ENCODE peak calls at places on chromosomes 11 and 22, in seven cellular contexts. F is OCI-LY7; P is cardiac fibroblast; T is CD8-positive, alpha-beta T cell; V is kidney epithelial cell; W is brain microvascular endothelial cell; U is neural progenitor cell. K is an unnamed sample.
A peak's percentile ranks its signal among the peaks of the same experiment; 100 is the strongest.

GRCh38 chr11:36362902-36363301 is 66.8 kb downstream of the PRR5L start:
- DNase-seq in T (no peak), W (peak; percentile 69), V (peak; percentile 80), P (peak; percentile 58), U (no peak), F (no peak), K (peak; percentile 31)

GRCh38 chr22:47133263-47133662 is 370.8 kb downstream of the TBC1D22A start:
- DNase-seq in P (no peak), F (no peak), U (no peak), T (no peak), W (no peak), V (no peak), K (no peak)

GRCh38 chr22:42766860-42767259 is 46.2 kb upstream of the A4GALT start:
- DNase-seq in P (no peak), T (no peak), U (no peak), V (no peak), W (no peak), F (no peak), K (no peak)

GRCh38 chr11:80103149-80103859 is 662.5 kb upstream of the TENM4 start:
- DNase-seq in V (peak; percentile 92), F (no peak), W (peak; percentile 90), P (peak; percentile 74), U (no peak), T (no peak), K (peak; percentile 95)

GRCh38 chr11:12200359-12201015 is 90.1 kb downstream of the MICAL2 start:
- DNase-seq in F (no peak), W (peak; percentile 93), U (no peak), V (no peak), P (peak; percentile 87), T (no peak), K (peak; percentile 77)

GRCh38 chr11:101867951-101868350 is 46.9 kb upstream of the CEP126 start:
- DNase-seq in F (no peak), W (peak; percentile 25), P (peak; percentile 18), U (no peak), T (no peak), V (no peak), K (no peak)

GRCh38 chr11:13433437-13433836 is 29.6 kb downstream of the BTBD10 start:
- DNase-seq in P (no peak), F (no peak), V (no peak), U (no peak), T (no peak), W (no peak), K (no peak)

GRCh38 chr11:5368502-5369043 is 15.0 kb upstream of the OR51M1 start:
- DNase-seq in W (no peak), F (no peak), V (no peak), P (no peak), T (no peak), U (no peak), K (no peak)

GRCh38 chr22:47205081-47205491 is 442.6 kb downstream of the TBC1D22A start:
- DNase-seq in V (no peak), W (no peak), U (no peak), T (no peak), F (no peak), P (no peak), K (no peak)

GRCh38 chr11:22656128-22656527 is 10.3 kb upstream of the GAS2 start:
- DNase-seq in U (no peak), T (no peak), P (peak; percentile 19), V (no peak), F (no peak), W (no peak), K (peak; percentile 6)

GRCh38 chr11:65188486-65188885 is 6.8 kb downstream of the CAPN1 start:
- DNase-seq in F (no peak), P (no peak), W (no peak), T (no peak), U (no peak), V (no peak), K (no peak)

GRCh38 chr11:75474240-75474639 is 41.2 kb upstream of the KLHL35 start:
- DNase-seq in T (no peak), V (no peak), F (peak; percentile 11), P (no peak), W (no peak), U (no peak), K (peak; percentile 39)

GRCh38 chr22:27416553-27417427 is 384.8 kb downstream of the MN1 start:
- DNase-seq in F (no peak), U (peak; percentile 49), V (peak; percentile 50), P (peak; percentile 96), W (peak; percentile 69), T (no peak), K (peak; percentile 86)

GRCh38 chr11:27700351-27701261 is at the start of gene BDNF:
- DNase-seq in F (no peak), P (peak; percentile 51), W (no peak), V (no peak), U (peak; percentile 72), T (no peak), K (peak; percentile 12)

GRCh38 chr11:32221476-32222032 is 130.7 kb downstream of the RCN1 start:
- DNase-seq in V (no peak), W (no peak), F (no peak), U (no peak), P (no peak), T (no peak), K (no peak)

GRCh38 chr11:2526808-2527381 is 82.1 kb downstream of the KCNQ1 start:
- DNase-seq in W (no peak), P (no peak), V (no peak), T (no peak), U (no peak), F (peak; percentile 85), K (no peak)

GRCh38 chr22:46443850-46444389 is 93.5 kb downstream of the CELSR1 start:
- DNase-seq in T (no peak), U (peak; percentile 60), V (no peak), W (no peak), P (no peak), F (no peak), K (no peak)

GRCh38 chr11:69662021-69662698 is 13.0 kb downstream of the LTO1 start:
- DNase-seq in T (no peak), U (peak; percentile 52), W (no peak), P (peak; percentile 77), V (no peak), F (no peak), K (peak; percentile 56)

GRCh38 chr11:113014731-113015455 is 53.7 kb downstream of the NCAM1 start:
- DNase-seq in F (no peak), W (no peak), V (no peak), U (no peak), T (no peak), P (no peak), K (no peak)

GRCh38 chr11:96339704-96340554 is 3.1 kb downstream of the MAML2 start:
- DNase-seq in V (no peak), T (no peak), U (no peak), F (no peak), P (peak; percentile 68), W (no peak), K (peak; percentile 61)

GRCh38 chr11:61578819-61579218 is 2.1 kb downstream of the SYT7 start:
- DNase-seq in V (no peak), U (no peak), P (no peak), F (no peak), T (no peak), W (no peak), K (no peak)

GRCh38 chr11:61581931-61582330 is 1.1 kb upstream of the SYT7 start:
- DNase-seq in W (no peak), V (no peak), P (no peak), F (no peak), U (no peak), T (no peak), K (no peak)

GRCh38 chr11:61579398-61580291 is 1.2 kb downstream of the SYT7 start:
- DNase-seq in F (no peak), U (peak; percentile 41), T (no peak), W (no peak), V (no peak), P (no peak), K (no peak)

GRCh38 chr11:61580292-61580888 is 486 bp downstream of the SYT7 start:
- DNase-seq in W (no peak), T (no peak), F (no peak), P (no peak), V (no peak), U (peak; percentile 45), K (no peak)

GRCh38 chr11:61581030-61581928 is at the start of gene SYT7:
- DNase-seq in U (peak; percentile 97), T (peak; percentile 95), P (peak; percentile 98), F (peak; percentile 95), V (peak; percentile 56), W (peak; percentile 92), K (peak; percentile 96)
- TF ChIP-seq CTCF in U (peak; percentile 23), T (no peak), P (no peak), F (no peak), V (no peak), W (peak; percentile 1), K (no peak)

DNA sequence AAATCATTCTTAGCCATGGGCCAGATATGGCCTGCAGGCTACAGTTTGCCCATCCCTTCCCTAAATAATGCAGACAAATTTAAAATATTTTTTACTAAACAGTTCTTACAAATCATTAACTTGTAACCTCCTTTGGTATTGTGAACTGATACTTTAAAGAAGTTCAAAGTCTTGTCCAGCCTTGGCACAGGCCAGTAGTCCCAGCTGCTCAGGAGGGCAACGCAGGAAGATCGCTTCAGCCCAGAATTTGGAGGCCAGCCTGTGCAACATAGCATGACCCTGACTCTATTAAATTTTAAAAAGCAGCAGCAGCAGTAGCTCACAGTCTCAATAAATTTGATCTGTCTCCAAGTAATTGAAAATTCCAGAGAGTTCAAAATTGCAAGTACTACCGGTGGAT is 83.7 kb upstream of the ARHGAP32 start:
- DNase-seq in F (no peak), W (no peak), P (no peak), V (no peak), T (no peak), U (no peak), K (no peak)
- H3K4me3 ChIP-seq in F (no peak overlapping the region), W (no peak overlapping the region), P (no peak overlapping the region), V (no peak overlapping the region), T (no peak overlapping the region), U (no peak overlapping the region), K (no peak overlapping the region)

DNA sequence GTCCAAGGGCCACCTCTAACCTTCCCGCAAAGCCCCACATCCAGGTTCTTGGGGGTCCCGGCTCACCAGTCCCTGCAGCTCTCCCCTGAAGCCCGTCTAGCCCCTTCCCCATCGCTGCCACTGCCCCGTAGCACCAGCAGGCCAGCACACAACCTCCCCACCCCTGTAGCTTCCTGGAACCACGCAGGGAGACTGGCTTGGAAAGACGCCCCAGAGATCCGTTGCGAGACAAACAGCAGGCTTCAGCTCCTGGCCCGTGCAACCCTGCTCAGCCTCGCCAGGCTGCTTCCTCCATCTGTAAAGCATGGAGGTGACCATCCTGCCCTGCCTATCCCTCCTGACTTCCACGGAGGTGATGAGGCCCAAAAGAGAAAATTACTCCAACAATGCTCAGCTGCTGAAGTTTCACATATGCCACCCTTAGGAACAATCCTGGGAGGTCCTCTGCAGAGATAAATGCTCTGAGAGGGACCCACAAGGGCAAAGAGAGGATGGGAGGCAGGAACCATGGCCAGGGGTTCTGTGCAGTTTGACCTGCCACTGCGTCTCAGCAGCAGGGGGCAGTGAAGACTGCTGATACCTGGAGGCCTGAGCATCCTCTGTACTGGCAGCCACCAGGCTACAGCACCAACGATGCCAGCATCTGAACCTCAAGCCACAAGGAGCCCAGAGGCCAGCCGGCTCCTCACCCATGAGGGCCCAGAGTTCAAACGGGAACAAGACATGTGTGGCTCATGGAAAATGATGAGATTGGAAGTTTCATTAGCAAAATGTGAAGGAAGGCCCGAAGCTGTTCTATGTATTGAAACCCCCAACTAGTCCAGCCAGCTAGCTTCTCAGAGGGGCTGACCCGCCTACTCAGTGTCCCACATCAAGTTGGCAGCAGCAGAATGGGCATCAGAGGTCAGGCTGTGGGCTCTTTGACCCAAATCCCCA is 16.1 kb downstream of the DGCR2 start:
- DNase-seq in V (no peak), W (no peak), F (peak; percentile 55), T (peak; percentile 62), P (no peak), U (peak; percentile 47), K (no peak)
- TF ChIP-seq CTCF in V (peak; percentile 18), W (peak; percentile 51), F (peak; percentile 71), T (peak; percentile 54), P (peak; percentile 29), U (peak; percentile 32), K (peak; percentile 27)

GRCh38 chr11:34633640-34633989 is 12.7 kb downstream of the EHF start:
- DNase-seq in W (no peak), F (no peak), V (no peak), P (no peak), T (no peak), U (no peak), K (no peak)
- H3K4me3 ChIP-seq in W (no peak overlapping the region), F (no peak overlapping the region), V (no peak overlapping the region), P (no peak overlapping the region), T (no peak overlapping the region), U (no peak overlapping the region), K (no peak overlapping the region)

K was measured in fibroblast of mammary gland.